ENCODE peak calls at places on chromosomes 3 and 15, in ten cellular contexts. K is NCI-H1048; B is GDM1; M is NCI-H1436; H is amniotic epithelial cell; W is left ventricle myocardium inferior; G is mucosa of gallbladder; E is GM03348; V is stimulated activated CD8-positive, alpha-beta memory T cell treated with anti-CD3 and anti-CD28 coated beads, Interleukin-7, amount 100 ng/mL, for 48 hours; U is pancreas. I is an unnamed sample.

GRCh38 chr15:59371458-59372351 is 966 bp downstream of the MYO1E start:
- DNase-seq in K (no peak), B (no peak), M (peak; percentile 13), H (peak; percentile 24), W (peak; percentile 22), G (peak; percentile 16), E (peak; percentile 84), V (no peak), U (peak; percentile 79), I (peak; percentile 64)

GRCh38 chr3:71389911-71390573 is 193.5 kb downstream of the FOXP1 start:
- DNase-seq in K (no peak), B (peak; percentile 86), M (no peak), H (peak; percentile 59), W (peak; percentile 36), G (peak; percentile 64), E (no peak), V (no peak), U (peak; percentile 71), I (peak; percentile 28)

GRCh38 chr3:115071611-115072010 is 75.5 kb downstream of the ZBTB20 start:
- DNase-seq in K (no peak), B (no peak), M (no peak), H (peak; percentile 32), W (no peak), G (no peak), E (peak; percentile 64), V (no peak), U (no peak), I (no peak)

GRCh38 chr3:141877911-141878310 is 1.5 kb downstream of the ATP1B3 start:
- DNase-seq in K (no peak), B (no peak), M (no peak), H (peak; percentile 43), W (no peak), G (no peak), E (peak; percentile 22), V (no peak), U (no peak), I (no peak)

GRCh38 chr3:21645121-21645897 is 105.7 kb downstream of the ZNF385D start:
- DNase-seq in K (no peak), B (no peak), M (no peak), H (peak; percentile 7), W (peak; percentile 67), G (peak; percentile 15), E (peak; percentile 47), V (no peak), U (no peak), I (no peak)

GRCh38 chr3:42914771-42915515 is 9.0 kb downstream of the ZNF662 start:
- DNase-seq in K (no peak), B (no peak), M (no peak), H (peak; percentile 17), W (no peak), G (no peak), E (no peak), V (no peak), U (no peak), I (no peak)

GRCh38 chr15:83970290-83970890 is 265.2 kb upstream of the GOLGA6L4 start:
- DNase-seq in K (no peak), B (no peak), M (no peak), H (peak; percentile 71), W (peak; percentile 51), G (no peak), E (no peak), V (no peak), U (no peak), I (no peak)

GRCh38 chr3:123586131-123586530 is 1.3 kb upstream of the HACD2 start:
- DNase-seq in K (peak; percentile 12), B (peak; percentile 43), M (peak; percentile 78), H (peak; percentile 37), W (no peak), G (peak; percentile 30), E (no peak), V (peak; percentile 34), U (no peak), I (peak; percentile 58)

GRCh38 chr15:90595760-90596155 is 66.0 kb downstream of the CRTC3 start:
- DNase-seq in K (no peak), B (no peak), M (no peak), H (no peak), W (no peak), G (no peak), E (no peak), V (no peak), U (no peak), I (no peak)

GRCh38 chr15:70281811-70282307 is 184.1 kb upstream of the TLE3 start:
- DNase-seq in K (no peak), B (no peak), M (no peak), H (peak; percentile 53), W (no peak), G (no peak), E (peak; percentile 72), V (no peak), U (no peak), I (no peak)

GRCh38 chr3:52231502-52232278 is 6.2 kb upstream of the TLR9 start:
- DNase-seq in K (peak; percentile 19), B (peak; percentile 48), M (peak; percentile 45), H (peak; percentile 24), W (peak; percentile 74), G (peak; percentile 66), E (peak; percentile 85), V (peak; percentile 69), U (peak; percentile 94), I (peak; percentile 94)

GRCh38 chr3:193452338-193452737 is 73.8 kb upstream of the ATP13A5 start:
- DNase-seq in K (no peak), B (no peak), M (peak; percentile 27), H (no peak), W (no peak), G (no peak), E (peak; percentile 6), V (no peak), U (no peak), I (no peak)

GRCh38 chr3:177554900-177555759 is 357.8 kb upstream of the TBL1XR1 start:
- DNase-seq in K (no peak), B (no peak), M (no peak), H (peak; percentile 76), W (peak; percentile 22), G (no peak), E (peak; percentile 89), V (no peak), U (no peak), I (no peak)

GRCh38 chr3:66836363-66837152 is 161.5 kb upstream of the KBTBD8 start:
- DNase-seq in K (no peak), B (no peak), M (no peak), H (no peak), W (no peak), G (no peak), E (peak; percentile 13), V (no peak), U (no peak), I (no peak)

GRCh38 chr3:107690522-107691138 is 167.9 kb downstream of the BBX start:
- DNase-seq in K (no peak), B (no peak), M (peak; percentile 73), H (peak; percentile 73), W (no peak), G (no peak), E (peak; percentile 39), V (no peak), U (no peak), I (no peak)

GRCh38 chr15:81253846-81254245 is 57.2 kb downstream of the IL16 start:
- DNase-seq in K (no peak), B (no peak), M (no peak), H (no peak), W (no peak), G (no peak), E (no peak), V (no peak), U (no peak), I (no peak)

GRCh38 chr3:67329358-67329757 is 325.1 kb downstream of the SUCLG2 start:
- DNase-seq in K (no peak), B (no peak), M (no peak), H (peak; percentile 14), W (no peak), G (no peak), E (no peak), V (peak; percentile 53), U (no peak), I (no peak)

GRCh38 chr3:177800565-177800964 is 603.3 kb upstream of the TBL1XR1 start:
- DNase-seq in K (no peak), B (no peak), M (no peak), H (peak; percentile 45), W (no peak), G (no peak), E (no peak), V (no peak), U (no peak), I (no peak)

GRCh38 chr3:177729939-177730700 is 532.8 kb upstream of the TBL1XR1 start:
- DNase-seq in K (no peak), B (no peak), M (peak; percentile 81), H (no peak), W (peak; percentile 61), G (no peak), E (no peak), V (no peak), U (no peak), I (no peak)

GRCh38 chr3:69385723-69386483 is at the start of gene FRMD4B:
- DNase-seq in K (no peak), B (peak; percentile 41), M (no peak), H (no peak), W (peak; percentile 85), G (peak; percentile 45), E (peak; percentile 58), V (no peak), U (peak; percentile 89), I (peak; percentile 81)

GRCh38 chr3:110686691-110687090 is 384.9 kb upstream of the NECTIN3 start:
- DNase-seq in K (no peak), B (no peak), M (no peak), H (no peak), W (no peak), G (no peak), E (no peak), V (no peak), U (no peak), I (no peak)

GRCh38 chr3:193940526-193940925 is 195.4 kb upstream of the HES1 start:
- DNase-seq in K (no peak), B (no peak), M (no peak), H (no peak), W (no peak), G (no peak), E (no peak), V (no peak), U (no peak), I (no peak)

GRCh38 chr3:51964521-51964920 is 2.7 kb downstream of the PCBP4 start:
- DNase-seq in K (no peak), B (no peak), M (no peak), H (no peak), W (no peak), G (no peak), E (no peak), V (no peak), U (peak; percentile 59), I (no peak)

GRCh38 chr15:50231761-50232160 is 33.8 kb downstream of the HDC start:
- DNase-seq in K (no peak), B (no peak), M (no peak), H (no peak), W (no peak), G (no peak), E (no peak), V (no peak), U (no peak), I (no peak)

GRCh38 chr15:70762469-70763119 is 764 bp downstream of the UACA start:
- DNase-seq in K (no peak), B (no peak), M (no peak), H (peak; percentile 73), W (peak; percentile 23), G (peak; percentile 23), E (peak; percentile 67), V (no peak), U (peak; percentile 84), I (peak; percentile 59)

GRCh38 chr3:64327039-64327804 is 102.0 kb upstream of the PRICKLE2 start:
- DNase-seq in K (no peak), B (no peak), M (no peak), H (no peak), W (peak; percentile 77), G (peak; percentile 65), E (peak; percentile 70), V (no peak), U (no peak), I (no peak)

GRCh38 chr3:38968891-38969290 is 82.9 kb downstream of the SCN11A start:
- DNase-seq in K (no peak), B (no peak), M (no peak), H (no peak), W (no peak), G (no peak), E (no peak), V (no peak), U (no peak), I (no peak)

GRCh38 chr3:172321035-172321434 is 127.2 kb downstream of the GHSR start:
- DNase-seq in K (no peak), B (no peak), M (no peak), H (peak; percentile 38), W (no peak), G (no peak), E (no peak), V (no peak), U (no peak), I (no peak)

I was measured in Calu3.